ENCODE peak calls at places on chromosomes 1 and 21, in four cellular contexts. T is stomach, G is HCT116, M is uterus. J is an unnamed sample.

GRCh38 chr1:63845346-63845745 is 71.5 kb downstream of the ROR1 start:
- DNase-seq in T (no peak), G (no peak), M (no peak), J (no peak)

GRCh38 chr1:24155011-24155782 is 12.3 kb upstream of the IL22RA1 start:
- DNase-seq in T (peak), G (peak), M (no peak), J (no peak)

GRCh38 chr21:42426876-42427480 is 23.3 kb downstream of the UBASH3A start:
- DNase-seq in T (no peak), G (no peak), M (no peak), J (no peak)

GRCh38 chr1:54763814-54764131 is 550 bp downstream of the PARS2 start:
- DNase-seq in T (no peak), G (no peak), M (no peak), J (no peak)

GRCh38 chr21:34807881-34808568 is 139.2 kb downstream of the CLIC6 start:
- DNase-seq in T (peak), G (peak), M (peak), J (peak)

GRCh38 chr1:10338047-10338446 is 60.8 kb upstream of the PGD start:
- DNase-seq in T (no peak), G (peak), M (peak), J (peak)

GRCh38 chr1:25117233-25117823 is 115.0 kb downstream of the SYF2 start:
- DNase-seq in T (peak), G (peak), M (no peak), J (no peak)

GRCh38 chr1:45752441-45753052 is 2.1 kb upstream of the IPP start:
- DNase-seq in T (no peak), G (no peak), M (no peak), J (no peak)

GRCh38 chr1:232950919-232951579 is 638 bp downstream of the NTPCR start:
- DNase-seq in T (no peak), G (no peak), M (no peak), J (peak)

GRCh38 chr1:44820328-44820944 is 12.1 kb downstream of the BTBD19 start:
- DNase-seq in T (no peak), G (no peak), M (no peak), J (no peak)

GRCh38 chr1:222247811-222248310 is 300.0 kb downstream of the HHIPL2 start:
- DNase-seq in T (no peak), G (no peak), M (no peak), J (no peak)

GRCh38 chr1:26283871-26284596 is 4.1 kb downstream of the SH3BGRL3 start:
- DNase-seq in T (no peak), G (no peak), M (no peak), J (no peak)

GRCh38 chr1:157319567-157319966 is 181.4 kb upstream of the ETV3 start:
- DNase-seq in T (no peak), G (no peak), M (no peak), J (no peak)

GRCh38 chr1:179025125-179025974 is at the start of gene FAM20B:
- DNase-seq in T (peak), G (peak), M (peak), J (peak)

GRCh38 chr1:19353596-19353995 is 41.5 kb downstream of the SLC66A1 start:
- DNase-seq in T (no peak), G (no peak), M (no peak), J (no peak)

GRCh38 chr1:109906160-109906838 is 4.3 kb upstream of the CSF1 start:
- DNase-seq in T (no peak), G (no peak), M (no peak), J (no peak)

GRCh38 chr1:84698151-84698651 is 7.9 kb upstream of the SSX2IP start:
- DNase-seq in T (no peak), G (no peak), M (peak), J (peak)

GRCh38 chr1:184832517-184832916 is 77.9 kb upstream of the EDEM3 start:
- DNase-seq in T (no peak), G (no peak), M (no peak), J (no peak)

GRCh38 chr1:43883321-43883720 is 50.3 kb upstream of the ARTN start:
- DNase-seq in T (no peak), G (no peak), M (no peak), J (no peak)

GRCh38 chr1:219529116-219529515 is 83.8 kb downstream of the ZC3H11B start:
- DNase-seq in T (no peak), G (no peak), M (no peak), J (no peak)

GRCh38 chr1:147892216-147892615 is 10.4 kb upstream of the GJA8 start:
- DNase-seq in T (no peak), G (peak), M (no peak), J (no peak)

GRCh38 chr1:206725053-206725963 is 40.6 kb downstream of the MAPKAPK2 start:
- DNase-seq in T (peak), G (peak), M (no peak), J (peak)

GRCh38 chr1:173669491-173669941 is at the start of gene ANKRD45:
- DNase-seq in T (no peak), G (no peak), M (peak), J (no peak)

GRCh38 chr1:197618065-197618464 is 157.2 kb downstream of the DENND1B start:
- DNase-seq in T (no peak), G (no peak), M (no peak), J (no peak)

GRCh38 chr1:240122639-240123604 is 31.2 kb downstream of the FMN2 start:
- DNase-seq in T (no peak), G (no peak), M (no peak), J (no peak)

GRCh38 chr1:20726932-20727745 is 5.4 kb downstream of the SH2D5 start:
- DNase-seq in T (peak), G (no peak), M (no peak), J (no peak)

GRCh38 chr1:15851251-15852035 is 3.9 kb downstream of the SPEN start:
- DNase-seq in T (no peak), G (no peak), M (no peak), J (no peak)

GRCh38 chr1:76142771-76143540 is 68.4 kb downstream of the ST6GALNAC3 start:
- DNase-seq in T (no peak), G (no peak), M (no peak), J (no peak)

GRCh38 chr1:167263784-167264464 is 43.2 kb downstream of the POU2F1 start:
- DNase-seq in T (no peak), G (no peak), M (no peak), J (peak)

DNA sequence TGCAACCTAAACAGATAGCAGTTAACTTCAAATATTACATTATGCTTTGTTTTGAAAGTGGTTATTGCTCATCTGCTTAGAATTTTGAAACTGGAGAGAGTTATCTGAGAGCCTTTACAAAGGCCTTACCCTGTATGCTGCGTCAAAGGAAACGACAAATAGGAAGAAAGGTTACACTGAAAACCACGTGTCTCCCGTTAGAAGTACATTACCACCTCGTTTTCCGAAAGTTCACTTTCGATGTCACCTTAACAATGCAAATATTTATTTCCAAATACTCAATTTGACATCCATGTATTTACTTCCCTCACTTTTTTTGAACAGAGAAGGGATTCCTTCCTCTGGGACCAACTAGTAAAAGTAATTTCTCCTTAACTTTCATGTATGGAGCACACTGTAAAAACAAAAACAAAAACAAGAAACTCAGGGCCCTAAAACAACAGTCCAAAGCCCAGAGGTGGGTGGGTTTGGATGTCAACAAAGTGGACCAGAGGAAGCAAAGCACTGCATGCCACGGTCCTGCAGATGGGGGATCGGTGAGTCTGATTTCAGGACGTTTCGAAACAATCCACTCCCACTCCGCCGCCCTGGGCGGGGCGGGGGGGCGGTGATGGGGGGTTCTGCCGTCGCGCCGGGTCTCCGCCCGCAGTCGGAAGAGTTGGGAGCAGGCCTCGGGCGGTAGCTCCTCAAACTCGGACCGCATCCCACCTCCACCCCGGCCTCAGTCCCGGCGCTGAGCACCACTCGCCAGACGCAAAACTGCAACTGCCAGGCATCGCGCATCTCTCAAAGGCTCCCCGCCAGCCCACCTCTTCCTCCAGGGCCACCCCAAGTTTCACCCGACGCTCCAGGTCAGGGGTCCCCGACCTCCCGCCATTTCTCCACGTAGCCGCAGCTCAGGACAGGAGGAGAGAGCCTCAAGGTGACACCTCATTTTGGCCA is 841 bp downstream of the ADSS2 start:
- DNase-seq in T (peak), G (no peak), M (peak), J (peak)
- TF ChIP-seq POLR2A in T (no peak), G (no peak), M (no peak), J (peak)

GRCh38 chr1:30129001-30129408 is 594.4 kb downstream of the MATN1 start:
- DNase-seq in T (no peak), G (no peak), M (no peak), J (no peak)
- TF ChIP-seq POLR2A in T (no peak), G (no peak), M (no peak), J (no peak)

GRCh38 chr1:112397051-112397471 is 1.0 kb downstream of the CTTNBP2NL start:
- DNase-seq in T (no peak), G (no peak), M (no peak), J (no peak)
- TF ChIP-seq POLR2A in T (no peak), G (no peak), M (no peak), J (no peak)

DNA sequence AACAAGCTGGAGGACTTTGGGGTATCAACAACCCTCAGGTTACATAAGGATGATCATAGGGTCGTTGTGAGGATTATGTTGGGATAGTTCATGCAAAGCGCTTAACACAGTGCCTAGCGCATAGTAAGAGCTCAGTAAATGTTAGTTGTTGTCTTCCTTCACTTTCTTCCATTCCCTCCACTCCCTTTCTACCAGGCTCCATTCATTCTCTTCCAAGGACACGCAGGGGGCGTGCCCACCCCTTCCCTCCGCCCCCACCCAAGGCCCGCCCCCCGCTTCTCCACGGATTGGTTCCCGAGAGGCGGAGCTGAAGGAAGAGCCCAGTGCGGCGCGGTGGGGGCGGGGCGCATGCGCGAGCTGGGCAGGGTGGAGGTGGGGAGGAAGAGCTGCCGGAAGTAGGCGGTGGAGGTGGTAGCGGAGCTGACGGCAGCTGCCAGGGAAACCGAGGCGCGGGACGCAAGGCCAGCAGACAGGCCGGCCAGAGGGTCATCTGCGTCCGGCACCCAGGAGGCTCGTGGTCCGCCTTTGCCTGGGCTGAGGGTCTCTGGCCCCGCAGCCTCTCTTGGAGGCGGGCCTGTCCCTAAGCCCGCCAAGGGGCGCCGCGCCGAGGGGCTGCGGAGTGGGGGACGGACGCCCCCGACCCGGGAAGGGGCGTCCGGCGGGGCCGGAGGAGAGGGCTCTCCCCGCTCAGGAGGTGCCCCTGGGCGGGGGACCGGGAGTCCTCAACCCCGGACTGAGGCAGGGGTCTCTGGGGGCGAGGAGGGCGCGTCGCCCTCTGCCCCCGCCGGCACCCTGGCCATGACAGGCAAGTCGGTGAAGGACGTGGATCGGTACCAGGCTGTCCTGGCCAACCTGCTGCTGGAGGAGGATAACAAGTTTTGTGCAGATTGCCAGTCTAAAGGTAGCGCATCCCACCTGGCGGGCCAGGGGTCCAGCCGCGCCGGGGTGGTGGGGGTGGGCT is at the start of gene SMAP2:
- DNase-seq in T (peak), G (peak), M (peak), J (peak)
- TF ChIP-seq POLR2A in T (peak), G (no peak), M (peak), J (peak)

J was measured in H54.